ENCODE peak calls at places on chromosomes 13 and 19, in seven cellular contexts. M is nephron progenitor cell; A is fibroblast of the aortic adventitia; C is stimulated activated CD8-positive, alpha-beta memory T cell treated with anti-CD3 and anti-CD28 coated beads, Interleukin-15, amount 100 ng/mL, for 1 hour; P is T-helper 17 cell; J is globus pallidus; R is NCI-H510A treated with DMSO at 0.1 percent for 48 hours. Y is an unnamed sample.
A peak's percentile ranks its signal among the peaks of the same experiment; 100 is the strongest.

GRCh38 chr19:42076375-42076944 is 494 bp downstream of the ZNF574 start:
- DNase-seq in M (no peak), A (no peak), C (no peak), P (no peak), J (no peak), R (no peak), Y (no peak)

GRCh38 chr19:3175761-3176714 is 2.5 kb upstream of the S1PR4 start:
- DNase-seq in M (no peak), A (peak; percentile 76), C (no peak), P (no peak), J (no peak), R (no peak), Y (peak; percentile 62)

GRCh38 chr13:89923731-89924130 is 1423.8 kb upstream of the MIR17HG start:
- DNase-seq in M (no peak), A (no peak), C (no peak), P (no peak), J (no peak), R (no peak), Y (no peak)

GRCh38 chr19:16587031-16588023 is 15.1 kb upstream of the SLC35E1 start:
- DNase-seq in M (peak; percentile 34), A (no peak), C (no peak), P (peak; percentile 68), J (no peak), R (peak; percentile 19), Y (no peak)

GRCh38 chr13:38008636-38009035 is 139.1 kb upstream of the TRPC4 start:
- DNase-seq in M (no peak), A (no peak), C (no peak), P (no peak), J (no peak), R (peak; percentile 19), Y (no peak)

GRCh38 chr19:51361228-51361627 is 5.0 kb downstream of the ETFB start:
- DNase-seq in M (no peak), A (no peak), C (no peak), P (no peak), J (no peak), R (no peak), Y (no peak)

GRCh38 chr19:23474761-23475160 is 79.5 kb upstream of the ZNF91 start:
- DNase-seq in M (no peak), A (no peak), C (no peak), P (no peak), J (no peak), R (no peak), Y (no peak)

GRCh38 chr13:114002771-114003321 is 29.0 kb upstream of the C13orf46 start:
- DNase-seq in M (no peak), A (no peak), C (no peak), P (no peak), J (no peak), R (no peak), Y (no peak)

GRCh38 chr19:2507109-2507508 is 31.2 kb downstream of the GADD45B start:
- DNase-seq in M (no peak), A (peak; percentile 57), C (no peak), P (no peak), J (no peak), R (peak; percentile 83), Y (no peak)

GRCh38 chr19:55284405-55285058 is 735 bp downstream of the BRSK1 start:
- DNase-seq in M (no peak), A (no peak), C (no peak), P (no peak), J (peak; percentile 35), R (no peak), Y (no peak)

GRCh38 chr13:87003265-87003664 is 667.9 kb upstream of the SLITRK5 start:
- DNase-seq in M (no peak), A (no peak), C (no peak), P (no peak), J (no peak), R (no peak), Y (no peak)

GRCh38 chr19:48368942-48369341 is 4.8 kb downstream of the SYNGR4 start:
- DNase-seq in M (no peak), A (no peak), C (no peak), P (no peak), J (no peak), R (no peak), Y (no peak)

GRCh38 chr19:4768934-4769777 is 22.4 kb upstream of the FEM1A start:
- DNase-seq in M (peak; percentile 98), A (peak; percentile 91), C (peak; percentile 47), P (peak; percentile 72), J (peak; percentile 62), R (peak; percentile 93), Y (peak; percentile 61)

GRCh38 chr19:51531349-51532315 is at the start of gene SIGLEC6:
- DNase-seq in M (no peak), A (no peak), C (no peak), P (no peak), J (peak; percentile 48), R (no peak), Y (no peak)

GRCh38 chr13:30113983-30114491 is 193.3 kb downstream of the KATNAL1 start:
- DNase-seq in M (peak; percentile 32), A (peak; percentile 19), C (no peak), P (no peak), J (no peak), R (no peak), Y (no peak)

GRCh38 chr19:34254552-34255432 is at the start of gene GARRE1:
- DNase-seq in M (peak; percentile 60), A (no peak), C (no peak), P (peak; percentile 76), J (peak; percentile 21), R (no peak), Y (no peak)

GRCh38 chr19:47100290-47100689 is 13.3 kb downstream of the ZC3H4 start:
- DNase-seq in M (no peak), A (no peak), C (no peak), P (no peak), J (no peak), R (no peak), Y (no peak)

GRCh38 chr19:8352134-8352827 is 9.2 kb upstream of the KANK3 start:
- DNase-seq in M (no peak), A (peak; percentile 22), C (no peak), P (no peak), J (no peak), R (no peak), Y (no peak)

GRCh38 chr13:49308104-49308875 is 60.6 kb downstream of the CDADC1 start:
- DNase-seq in M (no peak), A (peak; percentile 87), C (no peak), P (no peak), J (peak; percentile 88), R (no peak), Y (peak; percentile 35)

Y was measured in GM04504.